ENCODE peak calls at places on chromosomes 3 and 15, in four cellular contexts. R is fibroblast of pulmonary artery, N is cardiac fibroblast, V is endothelial cell. A is an unnamed sample.
A peak's percentile ranks its signal among the peaks of the same experiment; 100 is the strongest.

GRCh38 chr3:126837773-126838172 is 133.7 kb downstream of the CHCHD6 start:
- DNase-seq in R (no peak), N (no peak), V (no peak), A (no peak)

GRCh38 chr3:197460002-197460401 is 95.8 kb downstream of the BDH1 start:
- DNase-seq in R (no peak), N (no peak), V (no peak), A (no peak)

GRCh38 chr15:51680316-51680715 is 987 bp upstream of the SCG3 start:
- DNase-seq in R (no peak), N (no peak), V (no peak), A (no peak)

GRCh38 chr3:107235923-107236315 is 141.3 kb upstream of the CCDC54 start:
- DNase-seq in R (peak; percentile 96), N (peak; percentile 97), V (peak; percentile 55), A (no peak)

GRCh38 chr3:194422188-194422587 is 23.1 kb upstream of the GP5 start:
- DNase-seq in R (no peak), N (peak; percentile 59), V (no peak), A (no peak)

GRCh38 chr3:127422663-127423375 is 135.0 kb upstream of the PRR20G start:
- DNase-seq in R (no peak), N (no peak), V (no peak), A (no peak)

GRCh38 chr15:60548101-60548500 is 69.2 kb upstream of the ICE2 start:
- DNase-seq in R (no peak), N (no peak), V (no peak), A (no peak)

GRCh38 chr3:121493431-121493830 is 52.4 kb downstream of the POLQ start:
- DNase-seq in R (peak; percentile 20), N (no peak), V (no peak), A (no peak)

GRCh38 chr15:68991723-68992122 is 22.8 kb upstream of the NOX5 start:
- DNase-seq in R (peak; percentile 41), N (no peak), V (no peak), A (no peak)

GRCh38 chr3:67018105-67018788 is 20.1 kb downstream of the KBTBD8 start:
- DNase-seq in R (peak; percentile 62), N (peak; percentile 50), V (no peak), A (no peak)

GRCh38 chr15:61171190-61171589 is 57.9 kb downstream of the RORA start:
- DNase-seq in R (no peak), N (no peak), V (no peak), A (no peak)

GRCh38 chr3:110533089-110533488 is 538.5 kb upstream of the NECTIN3 start:
- DNase-seq in R (no peak), N (peak; percentile 45), V (no peak), A (no peak)

GRCh38 chr3:138426211-138426610 is 8.2 kb upstream of the ESYT3 start:
- DNase-seq in R (peak; percentile 58), N (peak; percentile 41), V (no peak), A (no peak)

GRCh38 chr3:127445581-127446368 is 144.8 kb downstream of the TPRA1 start:
- DNase-seq in R (no peak), N (no peak), V (no peak), A (no peak)

GRCh38 chr15:41944313-41944940 is 27.9 kb downstream of the EHD4 start:
- DNase-seq in R (peak; percentile 94), N (peak; percentile 94), V (no peak), A (no peak)

GRCh38 chr15:62940755-62941361 is 101.7 kb upstream of the TPM1 start:
- DNase-seq in R (peak; percentile 92), N (peak; percentile 95), V (no peak), A (no peak)

GRCh38 chr15:90064931-90065681 is 37.2 kb downstream of the IDH2 start:
- DNase-seq in R (no peak), N (no peak), V (peak; percentile 75), A (no peak)

GRCh38 chr3:140736863-140737460 is 59.1 kb downstream of the TRIM42 start:
- DNase-seq in R (peak; percentile 35), N (peak; percentile 70), V (peak; percentile 64), A (peak; percentile 78)

GRCh38 chr3:43858052-43858701 is 167.4 kb downstream of the ABHD5 start:
- DNase-seq in R (no peak), N (no peak), V (no peak), A (peak; percentile 42)

GRCh38 chr3:114320251-114320650 is 26.4 kb downstream of the TIGIT start:
- DNase-seq in R (peak; percentile 80), N (peak; percentile 79), V (no peak), A (no peak)

GRCh38 chr3:24300949-24301348 is 193.7 kb downstream of the THRB start:
- DNase-seq in R (no peak), N (no peak), V (no peak), A (no peak)

GRCh38 chr3:55091381-55092225 is 163.7 kb upstream of the LRTM1 start:
- DNase-seq in R (peak; percentile 61), N (peak; percentile 52), V (no peak), A (no peak)

GRCh38 chr15:69067296-69067695 is 52.8 kb downstream of the NOX5 start:
- DNase-seq in R (no peak), N (no peak), V (no peak), A (no peak)

GRCh38 chr15:29143909-29144308 is 125.7 kb downstream of the NSMCE3 start:
- DNase-seq in R (peak; percentile 79), N (peak; percentile 84), V (no peak), A (no peak)

GRCh38 chr3:4492240-4493007 is 724 bp upstream of the ITPR1 start:
- DNase-seq in R (peak; percentile 87), N (peak; percentile 75), V (peak; percentile 37), A (peak; percentile 48)

DNA sequence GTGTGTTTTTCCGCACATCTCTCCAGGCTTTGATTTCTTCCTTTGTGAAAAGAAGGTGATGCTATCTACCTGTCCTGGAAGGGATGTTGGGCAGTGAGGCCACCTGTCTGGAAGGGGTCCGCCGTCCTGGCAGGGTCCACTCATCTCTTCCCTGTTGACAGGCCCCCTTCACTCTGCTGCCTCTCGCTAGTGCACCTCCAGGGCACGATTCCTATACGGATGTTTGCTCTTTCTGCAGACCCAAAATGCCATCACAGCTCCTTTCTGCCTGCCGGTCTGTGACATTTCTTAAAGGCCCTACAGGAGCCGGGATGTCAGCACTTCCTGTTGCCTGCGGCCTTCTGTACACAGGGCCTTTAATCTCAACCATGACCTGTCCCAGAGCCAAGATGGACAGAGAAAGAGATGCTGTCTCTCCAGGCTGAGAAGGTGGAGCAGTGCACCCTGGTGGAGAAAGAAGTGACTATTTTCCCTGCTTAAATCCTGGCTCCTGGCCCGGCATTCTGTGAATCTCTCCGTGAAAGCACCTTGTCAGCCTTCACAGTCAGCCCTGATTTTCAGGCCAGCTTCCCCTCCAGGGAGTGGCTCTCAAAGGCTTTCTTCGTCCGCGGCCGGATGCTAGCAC is 7.4 kb downstream of the FAM3D start:
- DNase-seq in R (peak; percentile 73), N (peak; percentile 68), V (no peak), A (no peak)
- TF ChIP-seq CTCF in R (peak; percentile 61), N (peak; percentile 51), V (no peak), A (no peak)

GRCh38 chr3:38001456-38002081 is 11.0 kb downstream of the VILL start:
- DNase-seq in R (no peak), N (no peak), V (no peak), A (no peak)
- TF ChIP-seq CTCF in R (peak; percentile 5), N (no peak), V (peak; percentile 22), A (no peak)

DNA sequence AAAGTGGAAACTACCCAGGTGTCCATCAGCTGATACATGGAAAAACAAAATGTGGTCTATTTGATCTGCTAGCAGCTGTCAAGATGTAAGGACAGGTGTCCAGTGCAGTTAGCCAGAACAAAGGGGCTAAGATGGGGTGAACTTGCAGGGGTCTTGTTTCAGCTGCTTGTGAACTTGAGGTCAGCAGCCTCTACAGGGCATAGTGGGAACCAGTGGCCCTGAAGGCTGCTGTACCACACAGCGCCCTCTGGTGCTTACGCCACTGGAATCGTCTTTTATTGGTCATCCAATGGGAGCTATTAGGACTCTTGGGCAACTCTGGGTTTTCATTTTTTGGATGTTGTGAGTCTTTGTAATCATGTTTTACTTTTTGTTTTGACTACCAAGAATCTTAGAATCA is 62.2 kb upstream of the CTSH start:
- DNase-seq in R (peak; percentile 74), N (peak; percentile 55), V (peak; percentile 82), A (peak; percentile 82)
- TF ChIP-seq CTCF in R (peak; percentile 77), N (peak; percentile 41), V (peak; percentile 49), A (peak; percentile 56)

GRCh38 chr15:67065531-67066005 is at the start of gene SMAD3:
- DNase-seq in R (peak; percentile 96), N (peak; percentile 95), V (peak; percentile 79), A (peak; percentile 73)
- TF ChIP-seq CTCF in R (no peak), N (no peak), V (no peak), A (no peak)

DNA sequence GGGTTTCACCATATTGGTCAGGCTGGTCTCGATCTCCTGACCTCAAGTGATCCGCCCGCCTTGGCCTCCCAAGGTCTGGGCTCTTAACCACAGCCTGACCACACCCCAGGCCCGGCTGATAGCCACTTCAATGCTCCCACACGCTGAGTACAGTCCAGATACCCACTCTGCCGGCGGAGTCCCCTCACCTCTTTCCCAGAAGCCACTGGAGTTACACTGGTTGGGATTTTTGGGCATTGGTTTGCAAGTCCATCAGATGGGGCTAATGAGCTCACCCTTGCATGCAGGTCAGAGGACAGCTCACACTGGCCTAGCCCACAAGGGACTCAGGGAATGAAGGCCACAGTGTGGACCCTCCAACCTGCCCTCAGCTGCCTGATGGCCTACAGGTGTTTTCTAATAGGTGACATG is 60.1 kb downstream of the IQSEC1 start:
- DNase-seq in R (no peak), N (no peak), V (no peak), A (no peak)
- TF ChIP-seq CTCF in R (no peak), N (no peak), V (no peak), A (no peak)

GRCh38 chr15:67708500-67708899 is 116.8 kb upstream of the SKOR1 start:
- DNase-seq in R (no peak), N (no peak), V (no peak), A (no peak)

DNA sequence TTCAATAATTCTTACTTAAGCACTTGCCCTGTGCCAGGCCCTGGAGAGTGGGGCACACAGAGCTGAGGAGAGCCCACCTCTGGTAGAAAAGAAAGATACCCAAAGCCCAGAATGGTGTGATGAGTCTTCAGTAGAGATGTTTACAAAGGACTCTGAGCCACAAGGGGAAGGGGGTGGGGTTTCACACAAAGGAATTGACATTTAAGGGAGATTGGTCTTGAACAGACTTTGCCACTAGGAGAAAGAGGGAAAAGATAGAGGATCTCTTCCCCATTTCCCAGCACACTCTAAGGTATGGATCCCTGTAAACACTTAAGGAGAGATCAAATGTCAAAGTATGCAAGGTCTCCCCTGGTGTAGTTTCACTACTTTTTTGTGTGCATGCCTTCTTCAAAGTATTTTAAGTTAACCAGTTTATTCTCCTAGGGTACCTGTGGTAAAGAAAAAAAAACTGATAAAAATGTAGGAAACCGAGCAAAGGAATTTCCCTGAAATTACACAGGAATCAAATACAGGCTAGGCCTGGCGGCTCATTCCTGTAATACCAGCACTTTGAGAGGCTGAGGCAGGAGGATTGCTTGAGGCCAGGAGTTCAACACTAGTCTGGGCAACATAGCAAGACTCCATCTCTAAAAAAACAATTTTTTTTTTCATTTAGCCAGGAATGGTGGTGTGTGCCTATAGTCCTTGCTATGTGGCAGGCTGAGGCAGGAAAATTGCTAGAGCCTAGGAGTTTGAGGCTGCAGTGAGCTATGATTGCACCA is 117.6 kb upstream of the SKOR1 start:
- DNase-seq in R (no peak), N (no peak), V (no peak), A (no peak)
- TF ChIP-seq CTCF in R (no peak), N (no peak), V (no peak), A (no peak)

DNA sequence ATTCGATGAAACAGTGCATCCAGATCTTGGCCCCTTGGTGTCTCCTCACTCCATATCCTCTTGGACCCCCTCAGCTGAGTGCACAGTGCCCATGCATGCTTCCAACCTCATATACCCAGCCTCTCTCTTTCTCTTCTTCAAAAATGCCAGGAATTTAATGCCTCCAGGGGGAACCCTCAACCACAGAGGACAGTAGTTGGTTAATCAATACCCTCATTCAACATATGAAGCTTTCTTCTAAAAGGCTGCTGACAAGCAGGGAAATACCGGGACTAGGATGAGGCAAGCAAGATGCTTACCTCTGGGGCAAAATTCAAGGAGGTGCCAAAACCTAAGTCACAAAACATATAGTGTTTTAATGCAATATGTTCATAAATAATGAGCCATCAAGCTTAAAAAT is 48.1 kb upstream of the FHIT start:
- DNase-seq in R (no peak), N (no peak), V (no peak), A (no peak)
- TF ChIP-seq CTCF in R (no peak), N (no peak), V (no peak), A (no peak)

A was measured in glutamatergic neuron.